ENCODE peak calls at places on chromosomes 5 and 9, in seven cellular contexts. B is stomach; E is H1; O is mucosa of descending colon; G is IMR-90; W is CD4-positive, CD25-positive, alpha-beta regulatory T cell; K is psoas muscle. D is an unnamed sample.
A peak's percentile ranks its signal among the peaks of the same experiment; 100 is the strongest.

GRCh38 chr5:167713186-167713585 is 578.3 kb upstream of the WWC1 start:
- DNase-seq in B (no peak), K (no peak), E (no peak), W (no peak), O (no peak), G (no peak), D (no peak)

GRCh38 chr9:14353222-14354056 is 39.5 kb upstream of the NFIB start:
- DNase-seq in B (peak; percentile 95), E (no peak), W (peak; percentile 64), G (peak; percentile 67), K (peak; percentile 96), O (peak; percentile 83), D (peak; percentile 87)

GRCh38 chr5:23007762-23008161 is 154.6 kb upstream of the CDH12 start:
- DNase-seq in K (no peak), G (no peak), B (no peak), E (no peak), W (no peak), O (no peak), D (no peak)

GRCh38 chr9:18429065-18429464 is 44.9 kb upstream of the ADAMTSL1 start:
- DNase-seq in G (peak; percentile 75), E (no peak), O (no peak), K (no peak), W (no peak), B (no peak), D (no peak)

GRCh38 chr5:93883459-93883858 is 142.1 kb upstream of the POU5F2 start:
- DNase-seq in B (no peak), E (no peak), W (no peak), K (no peak), G (no peak), O (no peak), D (no peak)

GRCh38 chr5:72606525-72606924 is 99.3 kb upstream of the ZNF366 start:
- DNase-seq in B (no peak), W (no peak), O (no peak), K (no peak), G (no peak), E (no peak), D (no peak)

GRCh38 chr5:133404724-133405123 is 207.6 kb downstream of the FSTL4 start:
- DNase-seq in G (no peak), B (no peak), K (no peak), E (no peak), O (no peak), W (no peak), D (no peak)

GRCh38 chr5:111422245-111422644 is 90.1 kb downstream of the STARD4 start:
- DNase-seq in G (no peak), W (no peak), E (no peak), B (no peak), K (no peak), O (no peak), D (no peak)

GRCh38 chr9:132487351-132487791 is 77.4 kb downstream of the CFAP77 start:
- DNase-seq in E (no peak), B (no peak), K (no peak), O (no peak), W (peak; percentile 43), G (no peak), D (no peak)

GRCh38 chr5:142803428-142804111 is 33.4 kb downstream of the ARHGAP26 start:
- DNase-seq in K (peak; percentile 62), B (no peak), E (no peak), G (peak; percentile 68), O (no peak), W (no peak), D (no peak)
- H3K4me1 ChIP-seq in K (peaks cover 10% of the 10 kb centered on the region), B (peaks cover 18% of the 10 kb centered on the region), E (peaks cover 4% of the 10 kb centered on the region), G (peaks cover 3% of the 10 kb centered on the region), O (peaks cover 5% of the 10 kb centered on the region), W (peaks cover 30% of the 10 kb centered on the region), D (peaks cover 96% of the 10 kb centered on the region)

GRCh38 chr5:1312993-1313833 is 18.3 kb upstream of the TERT start:
- DNase-seq in B (peak; percentile 23), E (no peak), K (peak; percentile 30), G (no peak), O (no peak), W (peak; percentile 84), D (no peak)
- H3K4me1 ChIP-seq in B (peaks cover 34% of the 10 kb centered on the region), E (peaks cover 11% of the 10 kb centered on the region), K (no peaks in the 10 kb centered on the region), G (no peaks in the 10 kb centered on the region), O (peaks cover 41% of the 10 kb centered on the region), W (peaks cover 52% of the 10 kb centered on the region), D (peaks cover 20% of the 10 kb centered on the region)

GRCh38 chr5:115418788-115419187 is 122.3 kb upstream of the CCDC112 start:
- DNase-seq in K (no peak), O (no peak), E (no peak), W (no peak), G (no peak), B (no peak), D (no peak)
- H3K4me1 ChIP-seq in K (peaks cover 37% of the 10 kb centered on the region), O (peaks cover 55% of the 10 kb centered on the region), E (no peaks in the 10 kb centered on the region), W (no peaks in the 10 kb centered on the region), G (peaks cover 14% of the 10 kb centered on the region), B (peaks cover 9% of the 10 kb centered on the region), D (peaks cover 20% of the 10 kb centered on the region)

GRCh38 chr5:75600535-75600934 is 10.7 kb upstream of the ANKDD1B start:
- DNase-seq in K (no peak), W (peak; percentile 13), G (no peak), O (no peak), E (no peak), B (no peak), D (no peak)
- H3K4me1 ChIP-seq in K (no peaks in the 10 kb centered on the region), W (peaks cover 10% of the 10 kb centered on the region), G (peaks cover 13% of the 10 kb centered on the region), O (no peaks in the 10 kb centered on the region), E (no peaks in the 10 kb centered on the region), B (no peaks in the 10 kb centered on the region), D (peaks cover 5% of the 10 kb centered on the region)

GRCh38 chr5:139644646-139645494 is 3.3 kb upstream of the CXXC5 start:
- DNase-seq in G (no peak), W (no peak), E (no peak), K (no peak), B (peak; percentile 14), O (no peak), D (peak; percentile 24)
- H3K4me1 ChIP-seq in G (no peaks in the 10 kb centered on the region), W (peaks cover 25% of the 10 kb centered on the region), E (peaks cover 12% of the 10 kb centered on the region), K (peaks cover 44% of the 10 kb centered on the region), B (peaks cover 54% of the 10 kb centered on the region), O (peaks cover 31% of the 10 kb centered on the region), D (peaks cover 3% of the 10 kb centered on the region)

GRCh38 chr9:124139001-124139400 is 118.7 kb upstream of the NEK6 start:
- DNase-seq in B (no peak), W (no peak), K (peak; percentile 64), O (no peak), E (no peak), G (peak; percentile 75), D (no peak)
- H3K4me1 ChIP-seq in B (no peaks in the 10 kb centered on the region), W (no peaks in the 10 kb centered on the region), K (no peaks in the 10 kb centered on the region), O (no peaks in the 10 kb centered on the region), E (no peaks in the 10 kb centered on the region), G (peaks cover 6% of the 10 kb centered on the region), D (no peaks in the 10 kb centered on the region)

GRCh38 chr9:93270976-93271375 is 87.0 kb downstream of the WNK2 start:
- DNase-seq in O (no peak), E (no peak), G (no peak), W (peak; percentile 18), B (peak; percentile 18), K (no peak), D (no peak)
- H3K4me1 ChIP-seq in O (peaks cover 10% of the 10 kb centered on the region), E (no peaks in the 10 kb centered on the region), G (no peaks in the 10 kb centered on the region), W (peaks cover 20% of the 10 kb centered on the region), B (peaks cover 9% of the 10 kb centered on the region), K (no peaks in the 10 kb centered on the region), D (no peaks in the 10 kb centered on the region)

GRCh38 chr5:161847896-161848510 is at the start of gene GABRA1:
- DNase-seq in O (peak; percentile 31), E (no peak), W (no peak), K (no peak), B (no peak), G (no peak), D (peak; percentile 37)
- H3K4me1 ChIP-seq in O (no peaks in the 10 kb centered on the region), E (peaks cover 6% of the 10 kb centered on the region), W (no peaks in the 10 kb centered on the region), K (no peaks in the 10 kb centered on the region), B (no peaks in the 10 kb centered on the region), G (no peaks in the 10 kb centered on the region), D (no peaks in the 10 kb centered on the region)

D was measured in left lung.